ENCODE peak calls at places on chromosomes 12 and 14, in eight cellular contexts. G is GM13977, C is foreskin fibroblast, J is astrocyte of the cerebellum, K is breast epithelium, Z is PC-3, M is nephron progenitor cell, A is dorsolateral prefrontal cortex. T is an unnamed sample.

GRCh38 chr12:115763376-115763775 is 514.1 kb downstream of the MED13L start:
- DNase-seq in G (no peak), C (peak), J (no peak), K (no peak), Z (peak), M (no peak), A (no peak), T (no peak)

GRCh38 chr14:23365353-23366162 is 586 bp upstream of the EFS start:
- DNase-seq in G (peak), C (no peak), J (no peak), K (peak), Z (peak), M (peak), A (no peak), T (no peak)

GRCh38 chr12:124655317-124656213 is 88.2 kb upstream of the NCOR2 start:
- DNase-seq in G (no peak), C (peak), J (peak), K (no peak), Z (no peak), M (peak), A (peak), T (peak)

GRCh38 chr14:38839743-38840375 is 263.2 kb downstream of the SEC23A start:
- DNase-seq in G (no peak), C (peak), J (no peak), K (no peak), Z (peak), M (no peak), A (no peak), T (peak)

GRCh38 chr12:103771466-103771865 is 69.6 kb downstream of the NT5DC3 start:
- DNase-seq in G (no peak), C (peak), J (peak), K (no peak), Z (peak), M (peak), A (no peak), T (peak)

GRCh38 chr14:21486640-21487087 is 9.7 kb downstream of the TOX4 start:
- DNase-seq in G (no peak), C (no peak), J (peak), K (no peak), Z (no peak), M (no peak), A (no peak), T (no peak)

GRCh38 chr12:18747960-18748359 is 10.0 kb downstream of the CAPZA3 start:
- DNase-seq in G (no peak), C (peak), J (peak), K (no peak), Z (peak), M (no peak), A (no peak), T (peak)

GRCh38 chr12:110577717-110578521 is 5.2 kb downstream of the PPTC7 start:
- DNase-seq in G (peak), C (peak), J (no peak), K (no peak), Z (peak), M (no peak), A (no peak), T (peak)

GRCh38 chr14:68308695-68309094 is 484.2 kb downstream of the ZFP36L1 start:
- DNase-seq in G (no peak), C (peak), J (no peak), K (no peak), Z (no peak), M (no peak), A (no peak), T (no peak)

GRCh38 chr12:106345739-106346138 is 11.8 kb upstream of the POLR3B start:
- DNase-seq in G (no peak), C (peak), J (peak), K (no peak), Z (peak), M (peak), A (no peak), T (peak)

GRCh38 chr12:42790761-42791151 is 201.2 kb upstream of the PRICKLE1 start:
- DNase-seq in G (no peak), C (peak), J (peak), K (no peak), Z (peak), M (peak), A (no peak), T (peak)

GRCh38 chr14:51872396-51872795 is 12.0 kb downstream of the GNG2 start:
- DNase-seq in G (no peak), C (peak), J (no peak), K (no peak), Z (no peak), M (no peak), A (no peak), T (peak)

GRCh38 chr12:89373772-89374572 is 21.7 kb upstream of the DUSP6 start:
- DNase-seq in G (no peak), C (peak), J (peak), K (no peak), Z (peak), M (no peak), A (no peak), T (peak)

GRCh38 chr12:99253068-99253467 is 394.5 kb upstream of the GARIN6 start:
- DNase-seq in G (no peak), C (no peak), J (no peak), K (no peak), Z (peak), M (no peak), A (no peak), T (no peak)

GRCh38 chr12:65705380-65705876 is 118.9 kb upstream of the HMGA2 start:
- DNase-seq in G (no peak), C (no peak), J (no peak), K (no peak), Z (no peak), M (no peak), A (no peak), T (no peak)

GRCh38 chr14:60922050-60922449 is 58.8 kb downstream of the TRMT5 start:
- DNase-seq in G (no peak), C (peak), J (no peak), K (no peak), Z (peak), M (no peak), A (no peak), T (peak)

GRCh38 chr12:70043490-70044138 is 199.6 kb upstream of the CNOT2 start:
- DNase-seq in G (no peak), C (no peak), J (no peak), K (no peak), Z (peak), M (no peak), A (no peak), T (no peak)

GRCh38 chr12:16473610-16474326 is 126.3 kb downstream of the MGST1 start:
- DNase-seq in G (no peak), C (peak), J (peak), K (no peak), Z (no peak), M (no peak), A (no peak), T (no peak)

GRCh38 chr14:87896393-87897380 is 96.3 kb downstream of the GALC start:
- DNase-seq in G (peak), C (peak), J (peak), K (no peak), Z (peak), M (peak), A (no peak), T (peak)

GRCh38 chr14:56821807-56822615 is 11.7 kb upstream of the OTX2 start:
- DNase-seq in G (no peak), C (no peak), J (no peak), K (no peak), Z (peak), M (no peak), A (no peak), T (no peak)

GRCh38 chr14:96203635-96204034 is 1.0 kb upstream of the BDKRB2 start:
- DNase-seq in G (no peak), C (no peak), J (no peak), K (no peak), Z (no peak), M (no peak), A (no peak), T (no peak)

GRCh38 chr14:67421356-67422224 is 9.6 kb upstream of the PLEK2 start:
- DNase-seq in G (no peak), C (no peak), J (no peak), K (no peak), Z (no peak), M (no peak), A (no peak), T (no peak)

GRCh38 chr12:92408072-92408900 is 262.6 kb upstream of the BTG1 start:
- DNase-seq in G (peak), C (peak), J (no peak), K (no peak), Z (peak), M (peak), A (no peak), T (peak)

GRCh38 chr12:12441891-12442461 is 85.1 kb downstream of the BORCS5 start:
- DNase-seq in G (peak), C (no peak), J (no peak), K (no peak), Z (peak), M (no peak), A (no peak), T (no peak)

GRCh38 chr14:72774894-72775620 is 118.8 kb downstream of the DPF3 start:
- DNase-seq in G (no peak), C (no peak), J (no peak), K (no peak), Z (no peak), M (no peak), A (no peak), T (no peak)

GRCh38 chr14:101705733-101706508 is 55.6 kb upstream of the PPP2R5C start:
- DNase-seq in G (no peak), C (peak), J (no peak), K (no peak), Z (peak), M (peak), A (no peak), T (no peak)

GRCh38 chr12:106358410-106359241 is 1.1 kb downstream of the POLR3B start:
- DNase-seq in G (no peak), C (no peak), J (no peak), K (no peak), Z (no peak), M (no peak), A (no peak), T (no peak)

GRCh38 chr12:100484891-100485511 is 11.3 kb downstream of the NR1H4 start:
- DNase-seq in G (no peak), C (no peak), J (no peak), K (no peak), Z (no peak), M (no peak), A (no peak), T (no peak)

GRCh38 chr12:5746020-5746419 is 199.0 kb downstream of the ANO2 start:
- DNase-seq in G (no peak), C (no peak), J (no peak), K (no peak), Z (no peak), M (no peak), A (no peak), T (no peak)

GRCh38 chr14:40318211-40318719 is 886.0 kb upstream of the FBXO33 start:
- DNase-seq in G (no peak), C (no peak), J (no peak), K (no peak), Z (no peak), M (no peak), A (no peak), T (no peak)

GRCh38 chr14:37623552-37623951 is 28.1 kb downstream of the TTC6 start:
- DNase-seq in G (no peak), C (peak), J (peak), K (peak), Z (peak), M (no peak), A (no peak), T (peak)

GRCh38 chr14:102461490-102462317 is 47.9 kb downstream of the ANKRD9 start:
- DNase-seq in G (no peak), C (peak), J (no peak), K (no peak), Z (no peak), M (no peak), A (no peak), T (no peak)

GRCh38 chr12:90631581-90631980 is 323.4 kb downstream of the CCER1 start:
- DNase-seq in G (no peak), C (peak), J (no peak), K (no peak), Z (no peak), M (no peak), A (no peak), T (no peak)

GRCh38 chr14:77980475-77981321 is 180.8 kb downstream of the ADCK1 start:
- DNase-seq in G (no peak), C (no peak), J (no peak), K (peak), Z (no peak), M (peak), A (peak), T (no peak)

GRCh38 chr14:53949201-53949600 is 7.4 kb downstream of the BMP4 start:
- DNase-seq in G (no peak), C (no peak), J (no peak), K (no peak), Z (no peak), M (no peak), A (no peak), T (no peak)

GRCh38 chr12:111330800-111331752 is 37.8 kb downstream of the PHETA1 start:
- DNase-seq in G (no peak), C (peak), J (peak), K (no peak), Z (peak), M (no peak), A (no peak), T (peak)

GRCh38 chr14:67446371-67447032 is 34.5 kb upstream of the PLEK2 start:
- DNase-seq in G (no peak), C (no peak), J (no peak), K (no peak), Z (no peak), M (no peak), A (no peak), T (no peak)

GRCh38 chr12:591167-591570 is 72.1 kb downstream of the NINJ2 start:
- DNase-seq in G (no peak), C (no peak), J (no peak), K (no peak), Z (no peak), M (no peak), A (no peak), T (no peak)

GRCh38 chr12:9335867-9336266 is 127.7 kb upstream of the PZP start:
- DNase-seq in G (no peak), C (no peak), J (no peak), K (no peak), Z (no peak), M (no peak), A (no peak), T (no peak)

DNA sequence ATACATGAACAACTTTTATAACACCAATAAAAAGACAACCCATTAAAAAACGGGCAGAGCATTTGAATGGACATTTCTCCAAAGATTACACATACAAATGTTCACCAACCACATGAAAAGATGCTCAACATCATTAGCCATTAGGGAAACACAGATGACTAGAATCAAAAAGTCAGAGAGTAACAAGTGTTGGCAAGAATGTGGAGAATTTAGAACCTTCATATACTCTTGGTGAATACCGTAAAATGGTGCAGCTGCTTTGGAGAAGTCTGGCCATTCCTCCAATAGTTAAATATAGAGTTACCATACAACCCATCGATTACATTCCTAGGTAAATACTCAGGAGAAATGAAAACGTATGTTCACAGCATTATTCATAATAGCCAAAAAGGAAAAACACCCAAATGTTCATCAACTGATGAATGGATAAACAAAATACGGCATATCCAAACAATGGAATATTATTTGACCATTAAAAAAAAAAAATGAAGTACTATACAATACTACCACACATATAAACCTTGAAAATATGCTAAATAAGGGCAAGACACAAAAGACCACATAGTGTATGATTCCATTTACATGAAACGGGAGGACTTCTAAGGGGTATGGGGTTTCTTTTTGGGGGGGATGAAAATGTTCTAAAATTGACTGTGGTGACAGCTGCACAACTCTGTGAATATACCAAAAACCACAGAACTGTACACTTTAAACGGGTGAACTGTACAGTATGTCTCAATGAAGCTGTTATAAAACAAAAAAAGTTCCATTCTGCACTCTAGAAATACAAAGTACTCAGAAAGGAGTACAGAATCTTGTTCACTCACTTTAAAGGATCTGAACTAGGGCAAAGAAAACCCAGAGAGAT is 3.2 kb downstream of the CORO1C start:
- DNase-seq in G (no peak), C (no peak), J (no peak), K (no peak), Z (no peak), M (no peak), A (no peak), T (no peak)
- TF ChIP-seq CTCF in G (no peak), C (no peak), J (no peak), K (no peak), Z (no peak), M (no peak), A (no peak), T (no peak)

GRCh38 chr12:52149182-52149641 is 42.6 kb downstream of the KRT80 start:
- DNase-seq in G (no peak), C (peak), J (no peak), K (no peak), Z (no peak), M (no peak), A (no peak), T (no peak)

GRCh38 chr12:52149651-52150241 is 42.1 kb downstream of the KRT80 start:
- DNase-seq in G (no peak), C (no peak), J (peak), K (no peak), Z (no peak), M (no peak), A (no peak), T (no peak)

GRCh38 chr12:52151153-52151858 is 40.5 kb downstream of the KRT80 start:
- DNase-seq in G (no peak), C (no peak), J (no peak), K (no peak), Z (no peak), M (no peak), A (no peak), T (no peak)

GRCh38 chr12:52152905-52153317 is 38.9 kb downstream of the KRT80 start:
- DNase-seq in G (no peak), C (no peak), J (no peak), K (no peak), Z (no peak), M (no peak), A (no peak), T (no peak)

GRCh38 chr12:52151859-52152783 is 39.7 kb downstream of the KRT80 start:
- DNase-seq in G (peak), C (peak), J (no peak), K (peak), Z (peak), M (peak), A (no peak), T (peak)
- TF ChIP-seq CTCF in G (peak), C (peak), J (peak), K (peak), Z (peak), M (peak), A (peak), T (peak)

DNA sequence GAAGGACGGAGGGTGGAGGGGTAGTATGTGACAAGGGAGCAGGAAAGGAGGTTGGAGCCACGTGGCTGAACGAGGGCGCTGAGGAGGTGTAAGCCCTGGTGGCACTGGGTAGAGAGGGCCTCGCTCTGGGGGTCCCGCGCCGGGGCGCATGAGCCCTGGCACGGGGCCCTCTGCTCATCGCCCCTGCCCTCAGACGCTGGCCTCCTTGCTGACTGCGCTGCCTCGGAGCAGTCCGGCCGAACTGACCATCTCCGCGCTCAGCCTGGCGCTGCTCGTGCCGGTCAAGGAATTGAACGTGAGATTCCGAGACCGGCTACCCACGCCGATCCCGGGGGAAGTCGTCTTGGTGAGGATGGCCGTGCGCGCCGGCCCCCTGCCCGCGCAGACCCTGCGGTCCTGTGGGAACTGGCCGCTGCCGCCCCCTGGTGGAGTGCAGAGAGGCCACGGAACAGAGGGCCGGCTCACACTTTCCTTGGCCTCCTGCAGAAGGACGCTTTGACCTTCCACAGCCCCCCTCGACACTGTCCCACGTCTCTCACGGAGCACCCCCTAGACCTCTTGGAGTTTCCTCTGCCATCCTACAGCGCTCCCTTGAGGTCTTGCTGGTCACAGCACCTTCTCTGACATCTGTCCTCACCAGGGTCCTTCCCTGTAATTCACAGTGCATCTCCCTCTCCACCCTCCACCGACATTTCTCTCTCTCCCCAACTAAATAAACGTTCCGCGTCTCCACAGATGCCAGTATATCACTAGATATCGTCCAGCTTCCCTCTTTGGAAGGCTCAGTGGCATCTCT is 10.5 kb downstream of the ARHGEF25 start:
- DNase-seq in G (peak), C (peak), J (no peak), K (no peak), Z (peak), M (peak), A (no peak), T (peak)
- TF ChIP-seq CTCF in G (peak), C (peak), J (peak), K (peak), Z (peak), M (peak), A (peak), T (peak)

GRCh38 chr14:25411933-25412757 is 362.2 kb upstream of the STXBP6 start:
- DNase-seq in G (no peak), C (peak), J (no peak), K (no peak), Z (peak), M (peak), A (peak), T (no peak)
- TF ChIP-seq CTCF in G (peak), C (peak), J (no peak), K (peak), Z (peak), M (peak), A (peak), T (peak)

DNA sequence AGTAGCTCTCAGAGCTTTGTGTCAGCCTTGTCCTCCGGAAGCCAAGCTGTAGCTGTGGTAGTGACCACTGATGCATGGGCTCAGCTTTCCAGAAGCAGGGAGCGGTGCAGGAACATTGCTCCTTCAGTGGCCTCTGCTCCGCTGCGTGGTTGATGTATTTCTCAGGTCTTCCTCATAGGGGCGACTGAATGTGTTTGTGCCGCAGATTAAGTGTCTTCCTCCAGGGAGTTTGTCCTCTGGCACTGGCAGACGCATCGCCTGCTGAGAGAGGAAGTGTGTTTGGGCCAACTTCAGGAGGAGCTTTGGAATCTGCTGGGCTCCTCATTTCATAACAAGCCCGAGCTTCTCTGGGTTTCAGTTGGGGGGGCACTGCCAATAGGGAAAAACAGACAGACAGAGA is 69.2 kb upstream of the PRIMA1 start:
- DNase-seq in G (no peak), C (no peak), J (no peak), K (no peak), Z (no peak), M (peak), A (no peak), T (no peak)
- TF ChIP-seq CTCF in G (no peak), C (no peak), J (no peak), K (no peak), Z (no peak), M (no peak), A (no peak), T (no peak)